ENCODE peak calls at places on chromosomes 2 and 18, in eight cellular contexts. U, S, R, M, L, G, Y and E are unnamed samples.

GRCh38 chr2:3180082-3180908 is 197.3 kb downstream of the EIPR1 start:
- DNase-seq in U (peak; percentile 47), S (no peak), R (no peak), M (no peak), L (no peak), G (peak; percentile 32), Y (no peak), E (no peak)

GRCh38 chr2:16266571-16266970 is 326.2 kb downstream of the MYCN start:
- DNase-seq in U (no peak), S (no peak), R (no peak), M (no peak), L (no peak), G (no peak), Y (no peak), E (no peak)

GRCh38 chr18:77141401-77142118 is 9.0 kb upstream of the MBP start:
- DNase-seq in U (no peak), S (no peak), R (no peak), M (no peak), L (no peak), G (no peak), Y (no peak), E (peak; percentile 43)

GRCh38 chr2:231182500-231182899 is 15.9 kb upstream of the ARMC9 start:
- DNase-seq in U (no peak), S (no peak), R (no peak), M (no peak), L (no peak), G (no peak), Y (no peak), E (no peak)

GRCh38 chr2:230674401-230674800 is 38.2 kb upstream of the CAB39 start:
- DNase-seq in U (no peak), S (no peak), R (no peak), M (no peak), L (no peak), G (no peak), Y (no peak), E (no peak)

GRCh38 chr2:675460-675859 is 1.7 kb downstream of the TMEM18 start:
- DNase-seq in U (no peak), S (peak; percentile 54), R (no peak), M (no peak), L (no peak), G (no peak), Y (no peak), E (no peak)

GRCh38 chr18:47613929-47614328 is 316.5 kb downstream of the SMAD2 start:
- DNase-seq in U (no peak), S (no peak), R (no peak), M (no peak), L (no peak), G (no peak), Y (no peak), E (no peak)

GRCh38 chr18:28858248-28858647 is 681.3 kb upstream of the CDH2 start:
- DNase-seq in U (no peak), S (no peak), R (no peak), M (no peak), L (no peak), G (no peak), Y (no peak), E (no peak)

GRCh38 chr2:20291106-20291564 is 59.5 kb downstream of the PUM2 start:
- DNase-seq in U (peak; percentile 89), S (no peak), R (peak; percentile 82), M (peak; percentile 89), L (peak; percentile 61), G (peak; percentile 70), Y (peak; percentile 83), E (no peak)

GRCh38 chr2:120343433-120344105 is 2.4 kb upstream of the INHBB start:
- DNase-seq in U (peak; percentile 94), S (peak; percentile 79), R (peak; percentile 68), M (peak; percentile 92), L (peak; percentile 88), G (peak; percentile 93), Y (peak; percentile 89), E (peak; percentile 90)

GRCh38 chr18:59915606-59916005 is 15.8 kb downstream of the PMAIP1 start:
- DNase-seq in U (no peak), S (no peak), R (no peak), M (no peak), L (no peak), G (no peak), Y (no peak), E (no peak)

GRCh38 chr2:96856776-96857673 is 791 bp downstream of the ANKRD39 start:
- DNase-seq in U (no peak), S (no peak), R (no peak), M (peak; percentile 62), L (peak; percentile 60), G (peak; percentile 26), Y (no peak), E (no peak)

GRCh38 chr2:3638456-3638810 is 19.6 kb upstream of the ALLC start:
- DNase-seq in U (no peak), S (no peak), R (no peak), M (no peak), L (no peak), G (peak; percentile 54), Y (no peak), E (peak; percentile 35)

GRCh38 chr2:221908518-221908917 is 336.4 kb upstream of the EPHA4 start:
- DNase-seq in U (no peak), S (no peak), R (no peak), M (no peak), L (no peak), G (no peak), Y (no peak), E (no peak)

GRCh38 chr2:19899853-19900525 is 1.8 kb downstream of the TTC32 start:
- DNase-seq in U (no peak), S (no peak), R (no peak), M (no peak), L (no peak), G (no peak), Y (no peak), E (no peak)

GRCh38 chr18:59459352-59460059 is 100.4 kb upstream of the LMAN1 start:
- DNase-seq in U (peak; percentile 62), S (no peak), R (peak; percentile 71), M (peak; percentile 76), L (no peak), G (no peak), Y (no peak), E (no peak)

DNA sequence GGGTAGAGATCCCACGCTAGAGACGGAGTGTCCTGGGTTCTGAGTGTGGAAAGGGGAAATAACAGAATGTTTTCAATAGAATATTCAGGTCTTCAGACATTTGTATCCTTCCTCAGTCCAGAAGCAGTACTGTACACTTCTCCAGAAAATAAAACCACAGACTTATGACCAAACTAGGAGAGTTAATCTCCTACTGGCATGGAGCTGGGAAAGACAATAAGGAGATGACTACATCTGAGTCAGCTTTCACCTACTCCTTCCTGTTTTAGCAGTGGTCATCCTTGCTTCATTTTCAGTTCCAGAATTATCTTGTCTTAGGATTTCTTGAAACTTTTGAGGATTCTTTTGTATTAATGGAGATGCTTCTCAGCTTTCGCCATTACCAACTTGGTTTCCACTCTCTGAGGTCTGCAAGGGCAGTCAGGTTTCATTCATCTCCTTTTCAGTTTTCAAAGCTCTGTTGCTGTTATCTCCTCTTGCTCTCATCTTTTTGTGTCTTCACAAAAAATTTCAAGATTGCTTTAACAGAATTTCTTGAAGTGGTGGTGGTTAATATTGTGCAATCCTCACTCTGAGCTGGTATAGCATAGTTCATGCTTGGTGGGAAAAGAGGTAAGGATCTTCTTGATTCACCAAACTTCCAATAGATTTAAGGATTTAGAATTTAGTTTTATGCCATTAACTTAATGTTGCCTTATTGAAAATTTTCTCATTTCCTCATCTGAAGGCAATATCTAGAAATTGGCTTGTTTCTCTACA is 23.7 kb upstream of the NR4A2 start:
- DNase-seq in U (no peak), S (no peak), R (peak; percentile 37), M (peak; percentile 59), L (no peak), G (no peak), Y (no peak), E (no peak)
- H3K4me3 ChIP-seq in U (no peak overlapping the region), S (no peak overlapping the region), R (no peak overlapping the region), M (no peak overlapping the region), L (no peak overlapping the region), G (no peak overlapping the region), Y (no peak overlapping the region), E (no peak overlapping the region)

DNA sequence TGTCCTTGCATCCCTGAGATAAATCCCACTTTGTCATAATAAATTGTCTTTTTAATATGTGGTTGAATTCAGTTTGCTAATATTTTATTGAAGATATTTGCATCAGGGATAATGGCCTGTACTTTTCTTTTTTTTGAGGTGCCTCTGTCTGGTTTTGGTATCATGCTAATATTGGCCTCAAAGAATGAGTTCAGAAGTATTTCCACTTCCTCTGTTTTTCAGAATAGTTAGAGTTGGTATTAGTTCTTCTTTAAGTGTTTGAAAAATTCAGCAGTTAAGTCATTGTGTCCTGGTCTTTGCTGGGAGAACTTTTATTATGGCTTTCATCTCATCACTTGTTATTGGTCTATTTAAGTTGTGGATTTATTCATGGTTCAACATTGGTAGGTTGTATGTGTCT is 464.1 kb upstream of the CRIM1 start:
- DNase-seq in U (no peak), S (no peak), R (no peak), M (no peak), L (no peak), G (no peak), Y (no peak), E (no peak)
- H3K4me3 ChIP-seq in U (no peak overlapping the region), S (no peak overlapping the region), R (no peak overlapping the region), M (no peak overlapping the region), L (no peak overlapping the region), G (no peak overlapping the region), Y (no peak overlapping the region), E (no peak overlapping the region)

GRCh38 chr2:69645926-69646325 is 2.4 kb upstream of the AAK1 start:
- DNase-seq in U (no peak), S (no peak), R (no peak), M (no peak), L (no peak), G (no peak), Y (no peak), E (no peak)
- H3K4me3 ChIP-seq in U (no peak overlapping the region), S (no peak overlapping the region), R (no peak overlapping the region), M (no peak overlapping the region), L (no peak overlapping the region), G (no peak overlapping the region), Y (no peak overlapping the region), E (no peak overlapping the region)

GRCh38 chr2:47506436-47506835 is 103.5 kb downstream of the MSH2 start:
- DNase-seq in U (no peak), S (no peak), R (no peak), M (no peak), L (no peak), G (no peak), Y (no peak), E (no peak)

GRCh38 chr2:47508641-47509040 is 105.7 kb downstream of the MSH2 start:
- DNase-seq in U (no peak), S (no peak), R (no peak), M (no peak), L (no peak), G (no peak), Y (no peak), E (no peak)

GRCh38 chr2:47510745-47511144 is 107.8 kb downstream of the MSH2 start:
- DNase-seq in U (no peak), S (no peak), R (no peak), M (no peak), L (no peak), G (no peak), Y (no peak), E (no peak)

GRCh38 chr2:47509981-47510380 is 107.0 kb downstream of the MSH2 start:
- DNase-seq in U (no peak), S (no peak), R (no peak), M (no peak), L (no peak), G (no peak), Y (no peak), E (no peak)

DNA sequence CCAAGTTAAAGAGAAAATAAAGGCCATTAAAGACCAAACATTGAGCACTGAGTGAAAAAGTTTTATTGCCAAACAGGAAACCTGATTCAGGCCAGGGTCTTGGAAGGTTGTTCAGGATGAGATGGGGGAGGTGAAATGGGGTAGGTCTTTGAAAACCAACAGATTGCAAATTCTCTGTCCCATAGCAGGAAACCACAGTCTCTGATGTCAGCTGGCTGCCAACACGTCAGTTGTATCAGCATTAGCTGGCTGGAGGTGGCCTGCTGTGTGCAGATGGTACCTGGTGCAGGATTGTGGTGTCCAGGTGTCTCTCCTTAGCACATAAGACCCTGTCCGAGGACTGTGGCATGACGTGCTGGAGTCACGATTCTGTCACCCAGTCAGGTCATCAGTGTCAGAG is 106.3 kb downstream of the MSH2 start:
- DNase-seq in U (no peak), S (no peak), R (no peak), M (no peak), L (no peak), G (no peak), Y (peak; percentile 69), E (no peak)
- H3K4me3 ChIP-seq in U (no peak overlapping the region), S (no peak overlapping the region), R (no peak overlapping the region), M (no peak overlapping the region), L (no peak overlapping the region), G (no peak overlapping the region), Y (no peak overlapping the region), E (no peak overlapping the region)